ENCODE peak calls at places on chromosomes 5 and 9, in five cellular contexts. J is GM06990, C is spleen, V is A549, A is MM.1S. U is an unnamed sample.

GRCh38 chr9:87674565-87675299 is 51.2 kb upstream of the CTSL start:
- DNase-seq in J (no peak), C (no peak), V (no peak), A (no peak), U (no peak)

GRCh38 chr5:40226906-40227305 is 452.8 kb upstream of the PTGER4 start:
- DNase-seq in J (no peak), C (no peak), V (no peak), A (no peak), U (no peak)

GRCh38 chr9:6611891-6612290 is 33.6 kb downstream of the GLDC start:
- DNase-seq in J (no peak), C (no peak), V (no peak), A (no peak), U (no peak)

GRCh38 chr5:163496286-163496685 is 9.1 kb upstream of the MAT2B start:
- DNase-seq in J (no peak), C (no peak), V (no peak), A (no peak), U (no peak)

GRCh38 chr5:143140492-143141231 is 262.8 kb downstream of the NR3C1 start:
- DNase-seq in J (no peak), C (no peak), V (no peak), A (no peak), U (no peak)

GRCh38 chr9:75096796-75097195 is 8.5 kb downstream of the OSTF1 start:
- DNase-seq in J (no peak), C (no peak), V (no peak), A (no peak), U (no peak)

GRCh38 chr9:32703635-32704034 is 68.2 kb upstream of the TAF1L start:
- DNase-seq in J (no peak), C (no peak), V (no peak), A (no peak), U (no peak)

GRCh38 chr5:80411589-80412219 is 3.8 kb downstream of the ZFYVE16 start:
- DNase-seq in J (no peak), C (no peak), V (no peak), A (no peak), U (no peak)

GRCh38 chr9:133347985-133348762 is at the start of the genes MED22 and RPL7A:
- DNase-seq in J (peak), C (peak), V (peak), A (peak), U (peak)

GRCh38 chr9:133348763-133349573 is 950 bp downstream of the RPL7A start:
- DNase-seq in J (no peak), C (no peak), V (no peak), A (no peak), U (no peak)

GRCh38 chr9:133351908-133352634 is 4.1 kb downstream of the RPL7A start:
- DNase-seq in J (no peak), C (no peak), V (peak), A (peak), U (no peak)

GRCh38 chr9:133351526-133351907 is 3.5 kb downstream of the RPL7A start:
- DNase-seq in J (no peak), C (no peak), V (no peak), A (no peak), U (no peak)

GRCh38 chr9:133349965-133350624 is 2.1 kb downstream of the RPL7A start:
- DNase-seq in J (no peak), C (no peak), V (no peak), A (no peak), U (no peak)
- H3K4me3 ChIP-seq in J (peak), C (no peak), V (peak), A (peak), U (peak)

DNA sequence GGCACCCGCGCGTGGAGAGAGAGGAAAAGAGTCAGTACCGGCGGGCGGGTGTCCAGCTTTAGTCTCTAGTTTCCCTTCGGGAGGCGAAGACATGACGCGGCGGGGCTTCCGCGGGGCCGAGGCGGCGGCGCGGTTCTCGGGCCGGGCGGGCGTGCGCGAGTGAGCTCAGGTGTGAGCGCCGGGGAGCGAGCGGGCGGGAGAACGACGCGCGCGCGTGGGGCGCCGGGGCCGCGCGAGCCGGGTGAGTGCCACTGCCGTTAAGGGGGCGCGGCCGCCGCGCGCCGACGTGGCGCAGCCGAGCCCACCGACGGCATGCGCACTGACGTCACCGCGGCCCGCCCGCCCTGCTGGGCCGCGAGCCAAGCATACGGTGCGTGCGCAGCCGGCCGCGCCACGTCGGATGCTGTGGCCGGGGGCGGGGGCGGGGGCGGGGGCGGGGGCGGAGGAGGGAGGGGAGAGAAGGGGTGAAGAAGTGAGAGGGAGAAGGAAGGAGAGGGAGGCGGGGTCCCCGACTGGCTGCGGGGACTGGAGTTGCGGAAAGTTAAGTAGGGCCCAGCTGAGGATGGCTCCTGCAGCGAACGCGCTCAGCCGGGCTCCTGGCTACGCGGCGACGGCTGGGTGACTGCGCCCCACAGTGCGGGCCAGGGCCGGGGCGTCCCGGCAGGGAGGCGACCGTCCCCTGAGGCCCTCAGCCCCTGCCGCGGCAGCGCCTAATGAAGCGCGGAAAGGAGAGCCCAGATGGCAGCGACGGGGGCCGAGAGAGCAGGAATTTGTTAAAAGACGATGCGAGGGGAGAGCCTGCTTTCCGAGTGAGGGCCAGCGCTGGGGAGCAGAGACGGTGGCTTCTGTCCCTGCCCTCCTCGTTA is at the start of gene DAP:
- DNase-seq in J (peak), C (peak), V (peak), A (peak), U (peak)
- TF ChIP-seq CTCF in J (no peak), C (no peak), V (no peak), A (no peak), U (no peak)

GRCh38 chr9:16268037-16269010 is 602.1 kb downstream of the BNC2 start:
- DNase-seq in J (no peak), C (no peak), V (no peak), A (no peak), U (no peak)

GRCh38 chr9:16265671-16266070 is 604.8 kb downstream of the BNC2 start:
- DNase-seq in J (no peak), C (no peak), V (no peak), A (no peak), U (no peak)

GRCh38 chr9:16266648-16267276 is 603.7 kb downstream of the BNC2 start:
- DNase-seq in J (no peak), C (no peak), V (no peak), A (no peak), U (no peak)

GRCh38 chr9:16271967-16272366 is 598.5 kb downstream of the BNC2 start:
- DNase-seq in J (no peak), C (no peak), V (no peak), A (no peak), U (no peak)

DNA sequence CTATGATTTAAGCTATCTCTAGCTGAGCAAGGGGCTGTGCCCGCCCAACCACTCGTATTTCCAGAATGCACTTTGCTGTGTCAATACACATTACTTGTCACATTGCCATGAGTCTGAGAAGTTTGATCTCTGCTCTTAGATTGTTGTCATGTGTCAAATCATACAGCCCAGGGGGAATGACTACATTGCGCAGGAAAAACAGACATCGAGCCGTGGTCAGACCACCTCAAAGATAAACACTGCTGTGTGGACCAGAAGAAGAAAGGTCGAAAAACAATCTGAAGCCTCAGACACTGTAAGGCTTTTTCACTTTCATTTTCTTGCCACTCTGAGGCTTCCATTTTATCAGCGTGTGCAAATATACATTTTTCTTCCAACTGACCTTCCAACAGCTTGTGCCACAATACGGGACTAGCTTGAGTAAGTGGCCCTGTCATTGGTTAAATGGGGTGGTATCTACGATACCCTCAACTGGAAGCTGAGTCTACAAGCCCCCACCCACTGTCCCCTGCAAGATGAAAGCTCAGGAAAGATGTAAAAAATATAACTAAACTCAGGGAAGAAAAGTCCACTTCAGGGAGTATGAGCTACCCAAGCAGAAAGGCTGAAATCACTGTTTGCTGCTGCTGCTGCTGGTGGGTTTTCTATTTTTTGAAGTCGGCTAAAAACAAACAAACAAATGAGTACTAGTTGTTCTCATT is 603.0 kb downstream of the BNC2 start:
- DNase-seq in J (no peak), C (no peak), V (no peak), A (peak), U (no peak)
- H3K4me3 ChIP-seq in J (no peak), C (peak), V (no peak), A (peak), U (no peak)

DNA sequence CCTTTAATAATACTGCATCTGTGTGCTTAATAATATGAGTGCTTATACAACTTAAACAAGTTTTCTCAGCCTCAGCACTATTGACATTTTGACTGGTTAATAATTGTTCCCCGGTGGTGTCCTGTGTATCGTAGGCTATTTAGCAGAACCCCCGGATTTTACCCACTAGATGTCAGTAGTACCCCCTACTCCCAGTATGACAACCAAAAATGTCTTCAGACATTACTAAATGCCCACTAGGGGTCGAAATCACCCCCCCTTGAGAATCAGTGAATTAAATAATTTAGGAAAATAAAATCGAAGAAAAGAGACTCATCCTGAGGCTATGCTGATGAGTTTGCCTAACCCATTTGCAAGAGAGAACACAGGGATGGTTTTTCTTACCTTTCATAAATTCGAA is 166.3 kb downstream of the ATP10B start:
- DNase-seq in J (no peak), C (no peak), V (peak), A (peak), U (no peak)
- TF ChIP-seq CTCF in J (peak), C (no peak), V (peak), A (peak), U (peak)

GRCh38 chr5:177554474-177555111 is at the start of gene FAM193B:
- DNase-seq in J (peak), C (peak), V (peak), A (peak), U (peak)

GRCh38 chr5:177553671-177554429 is 513 bp downstream of the FAM193B start:
- DNase-seq in J (peak), C (peak), V (peak), A (peak), U (no peak)

GRCh38 chr5:177555665-177556064 is 1.3 kb upstream of the FAM193B start:
- DNase-seq in J (no peak), C (no peak), V (no peak), A (no peak), U (no peak)

GRCh38 chr5:177557041-177557647 is 2.8 kb upstream of the FAM193B start:
- DNase-seq in J (no peak), C (no peak), V (no peak), A (no peak), U (no peak)

GRCh38 chr5:177555228-177555627 is 865 bp upstream of the FAM193B start:
- DNase-seq in J (no peak), C (no peak), V (no peak), A (no peak), U (no peak)
- H3K4me3 ChIP-seq in J (no peak), C (peak), V (peak), A (peak), U (peak)

DNA sequence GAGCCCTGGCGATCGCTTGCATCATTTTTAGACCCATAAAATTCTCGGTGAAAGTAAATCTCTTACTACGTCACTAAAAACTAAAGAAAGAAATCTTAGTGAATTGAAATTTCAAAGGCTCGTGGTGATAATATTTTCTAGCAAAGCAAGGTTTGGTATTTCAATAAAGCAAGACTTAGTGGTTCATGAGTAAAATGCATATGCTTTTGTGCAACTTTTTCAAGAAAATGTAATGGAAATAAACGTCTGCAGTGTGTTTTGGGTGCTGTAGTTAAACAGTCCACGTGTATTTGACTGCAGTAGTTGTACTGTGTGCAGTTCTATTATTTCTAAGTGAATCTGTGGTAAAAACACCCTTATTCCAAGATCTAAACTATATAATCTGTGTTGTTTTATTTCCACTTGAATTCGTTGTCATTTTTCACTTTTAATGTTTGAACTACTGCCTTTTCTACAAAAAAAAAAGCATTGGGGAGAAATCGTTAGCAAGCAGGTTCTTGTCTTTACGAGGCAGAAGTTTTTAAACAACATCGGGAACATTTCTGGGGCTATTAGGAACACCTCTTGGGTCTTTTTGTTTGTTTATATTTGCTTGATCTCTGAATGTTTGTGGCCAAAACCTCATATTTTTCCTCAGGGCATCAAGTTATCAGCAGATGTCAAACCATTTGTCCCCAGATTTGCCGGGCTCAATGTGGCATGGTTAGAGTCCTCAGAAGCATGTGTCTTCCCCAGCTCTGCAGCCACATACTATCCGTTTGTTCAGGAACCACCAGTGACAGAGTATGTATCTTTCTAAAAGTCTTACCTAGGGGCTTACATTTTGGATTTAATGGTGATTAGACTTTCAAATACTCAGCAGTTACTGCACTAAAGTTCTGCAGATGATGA is 960 bp downstream of the SECISBP2 start:
- DNase-seq in J (no peak), C (no peak), V (no peak), A (no peak), U (no peak)
- TF ChIP-seq CTCF in J (no peak), C (no peak), V (peak), A (no peak), U (no peak)

GRCh38 chr5:135030123-135030517 is 3.9 kb downstream of the PITX1 start:
- DNase-seq in J (no peak), C (no peak), V (no peak), A (no peak), U (no peak)
- H3K4me3 ChIP-seq in J (no peak), C (peak), V (no peak), A (no peak), U (no peak)

U was measured in GM12864.